ENCODE peak calls at places on chromosome 15, in seven cellular contexts. B is NCI-H1417, U is NCI-H2081, L is T-helper 2 cell, X is progenitor cell of endocrine pancreas, Y is thoracic aorta, Z is GM10248. Q is an unnamed sample.

GRCh38 chr15:60000113-60000823 is 3.8 kb upstream of the FOXB1 start:
- DNase-seq in X (no peak), B (peak), Y (no peak), Z (peak), U (peak), L (no peak), Q (no peak)

GRCh38 chr15:82870727-82871576 is 61.5 kb downstream of the WHAMM start:
- DNase-seq in Z (no peak), L (no peak), Y (no peak), U (no peak), X (no peak), B (no peak), Q (no peak)

GRCh38 chr15:92012368-92012629 is 158.8 kb downstream of the SLCO3A1 start:
- DNase-seq in Y (no peak), B (no peak), U (no peak), L (no peak), Z (no peak), X (no peak), Q (no peak)

GRCh38 chr15:32887090-32887489 is 169.3 kb downstream of the GREM1 start:
- DNase-seq in U (no peak), L (no peak), B (no peak), X (no peak), Z (no peak), Y (no peak), Q (no peak)

GRCh38 chr15:99086327-99086667 is 18.6 kb upstream of the SYNM start:
- DNase-seq in X (no peak), B (no peak), U (no peak), Z (no peak), L (no peak), Y (no peak), Q (no peak)

GRCh38 chr15:76978522-76979330 is 16.2 kb upstream of the PSTPIP1 start:
- DNase-seq in X (no peak), B (no peak), U (no peak), L (no peak), Y (no peak), Z (no peak), Q (no peak)

GRCh38 chr15:38002883-38003477 is 68.5 kb downstream of the TMCO5A start:
- DNase-seq in Z (no peak), X (no peak), Y (no peak), L (no peak), B (no peak), U (peak), Q (no peak)

GRCh38 chr15:65832549-65833364 is 36.5 kb upstream of the RAB11A start:
- DNase-seq in Y (peak), L (peak), B (peak), Z (peak), X (peak), U (peak), Q (peak)

GRCh38 chr15:85330941-85331588 is 49.3 kb upstream of the AKAP13 start:
- DNase-seq in U (peak), L (peak), X (peak), B (peak), Y (peak), Z (peak), Q (peak)

GRCh38 chr15:28954466-28955159 is 68.8 kb downstream of the APBA2 start:
- DNase-seq in Y (no peak), Z (no peak), B (no peak), U (no peak), L (no peak), X (no peak), Q (no peak)

GRCh38 chr15:46280753-46281521 is 646.1 kb downstream of the SQOR start:
- DNase-seq in B (peak), L (no peak), Z (no peak), U (peak), Y (no peak), X (no peak), Q (no peak)

GRCh38 chr15:90620379-90621134 is 90.8 kb downstream of the CRTC3 start:
- DNase-seq in L (no peak), B (no peak), Z (peak), Y (no peak), U (no peak), X (no peak), Q (no peak)

GRCh38 chr15:94324117-94324826 is 92.9 kb downstream of the MCTP2 start:
- DNase-seq in Z (peak), Y (no peak), X (peak), L (peak), U (peak), B (peak), Q (peak)

GRCh38 chr15:88428805-88429605 is 38.2 kb downstream of the MRPL46 start:
- DNase-seq in X (no peak), Y (no peak), L (no peak), B (no peak), Z (no peak), U (no peak), Q (no peak)

GRCh38 chr15:31587583-31587982 is 260.9 kb downstream of the KLF13 start:
- DNase-seq in Y (no peak), L (no peak), Z (no peak), B (no peak), U (no peak), X (no peak), Q (no peak)

GRCh38 chr15:67892559-67893377 is 52.9 kb upstream of the RNU6-1 start:
- DNase-seq in X (no peak), U (no peak), B (no peak), Y (no peak), L (no peak), Z (no peak), Q (peak)

GRCh38 chr15:75149911-75150709 is 51.6 kb upstream of the C15orf39 start:
- DNase-seq in L (no peak), U (no peak), Z (no peak), Y (no peak), X (no peak), B (no peak), Q (no peak)

GRCh38 chr15:40100133-40100946 is 8.3 kb downstream of the BMF start:
- DNase-seq in Z (no peak), U (no peak), B (no peak), L (no peak), X (no peak), Y (no peak), Q (no peak)

GRCh38 chr15:43376017-43376705 is 5.3 kb downstream of the TUBGCP4 start:
- DNase-seq in B (peak), X (peak), Y (no peak), L (no peak), U (peak), Z (peak), Q (no peak)

GRCh38 chr15:50911001-50911400 is 2.5 kb downstream of the AP4E1 start:
- DNase-seq in U (no peak), L (no peak), Y (no peak), X (no peak), B (no peak), Z (no peak), Q (no peak)

GRCh38 chr15:70508561-70509281 is 254.6 kb downstream of the UACA start:
- DNase-seq in Y (no peak), L (no peak), Z (no peak), B (no peak), X (no peak), U (no peak), Q (no peak)

GRCh38 chr15:90872481-90873184 is 4.2 kb downstream of the FURIN start:
- DNase-seq in X (no peak), L (no peak), Y (no peak), B (no peak), Z (peak), U (no peak), Q (no peak)

GRCh38 chr15:82585072-82585471 is 44.8 kb upstream of the RPS17 start:
- DNase-seq in Y (no peak), U (no peak), B (no peak), Z (no peak), L (no peak), X (no peak), Q (no peak)

GRCh38 chr15:88711806-88712205 is 73.0 kb downstream of the ISG20 start:
- DNase-seq in Y (no peak), X (no peak), B (no peak), L (no peak), U (no peak), Z (no peak), Q (no peak)

GRCh38 chr15:77851696-77852095 is 219.0 kb upstream of the LINGO1 start:
- DNase-seq in Z (no peak), X (no peak), Y (no peak), B (no peak), U (peak), L (no peak), Q (peak)

GRCh38 chr15:84898761-84899160 is 14.3 kb downstream of the SLC28A1 start:
- DNase-seq in B (no peak), Y (no peak), X (no peak), U (no peak), Z (no peak), L (no peak), Q (no peak)

GRCh38 chr15:41276821-41277220 is 45.8 kb downstream of the CHP1 start:
- DNase-seq in Z (no peak), L (no peak), U (no peak), X (no peak), Y (no peak), B (no peak), Q (no peak)

GRCh38 chr15:99426431-99427105 is 139.2 kb upstream of the MEF2A start:
- DNase-seq in Y (no peak), U (no peak), Z (no peak), L (no peak), B (no peak), X (no peak), Q (peak)

GRCh38 chr15:85545757-85546156 is 165.4 kb downstream of the AKAP13 start:
- DNase-seq in B (no peak), Y (no peak), L (no peak), X (no peak), Z (no peak), U (no peak), Q (no peak)

GRCh38 chr15:30922469-30923311 is 19.0 kb downstream of the FAN1 start:
- DNase-seq in L (no peak), U (no peak), B (no peak), Y (no peak), X (no peak), Z (no peak), Q (no peak)

GRCh38 chr15:82943176-82943575 is 9.3 kb downstream of the HOMER2 start:
- DNase-seq in Y (no peak), U (no peak), L (no peak), Z (no peak), B (no peak), X (no peak), Q (no peak)

GRCh38 chr15:66652806-66653205 is 49.2 kb upstream of the SMAD6 start:
- DNase-seq in B (no peak), Z (no peak), U (no peak), X (no peak), Y (no peak), L (no peak), Q (no peak)

GRCh38 chr15:36400936-36401585 is 178.4 kb upstream of the CDIN1 start:
- DNase-seq in X (no peak), Z (no peak), Y (no peak), B (no peak), L (no peak), U (no peak), Q (no peak)

GRCh38 chr15:64249406-64249805 is 86.6 kb upstream of the PPIB start:
- DNase-seq in X (no peak), L (no peak), B (no peak), Z (no peak), Y (no peak), U (no peak), Q (no peak)

GRCh38 chr15:26665950-26666921 is 106.6 kb downstream of the GABRB3 start:
- DNase-seq in Z (no peak), L (no peak), X (no peak), Y (no peak), B (no peak), U (no peak), Q (no peak)

GRCh38 chr15:39904115-39904514 is 16.0 kb downstream of the GPR176 start:
- DNase-seq in Z (no peak), L (no peak), B (no peak), Y (no peak), U (no peak), X (no peak), Q (no peak)

GRCh38 chr15:33852570-33852969 is 115.7 kb upstream of the CHRM5 start:
- DNase-seq in L (no peak), X (no peak), Z (no peak), U (no peak), Y (no peak), B (no peak), Q (no peak)